ENCODE peak calls at places on chromosomes 2 and 18, in six cellular contexts. One of them, this sample, is unnamed.

GRCh38 chr2:73069855-73070650 is 1.5 kb downstream of the SFXN5 start:
- DNase-seq in AG04450: no peak
- DNase-seq in testis: no peak
- DNase-seq in fibroblast of lung: peak; percentile 48
- DNase-seq in AG10803: no peak
- DNase-seq in PC-9: no peak
- DNase-seq in this sample: no peak

GRCh38 chr2:74546004-74546403 is 7.7 kb downstream of the LOXL3 start:
- DNase-seq in AG04450: no peak
- DNase-seq in testis: no peak
- DNase-seq in fibroblast of lung: no peak
- DNase-seq in AG10803: no peak
- DNase-seq in PC-9: no peak
- DNase-seq in this sample: no peak

GRCh38 chr2:177572236-177572671 is 179.7 kb downstream of the AGPS start:
- DNase-seq in AG04450: no peak
- DNase-seq in testis: no peak
- DNase-seq in fibroblast of lung: peak; percentile 68
- DNase-seq in AG10803: peak; percentile 64
- DNase-seq in PC-9: peak; percentile 55
- DNase-seq in this sample: peak; percentile 12

GRCh38 chr2:65056215-65056989 is at the start of gene CEP68:
- DNase-seq in AG04450: peak; percentile 93
- DNase-seq in testis: peak; percentile 98
- DNase-seq in fibroblast of lung: peak; percentile 96
- DNase-seq in AG10803: peak; percentile 96
- DNase-seq in PC-9: peak; percentile 95
- DNase-seq in this sample: peak; percentile 97

GRCh38 chr2:168941297-168941696 is 40.2 kb downstream of the G6PC2 start:
- DNase-seq in AG04450: no peak
- DNase-seq in testis: no peak
- DNase-seq in fibroblast of lung: no peak
- DNase-seq in AG10803: no peak
- DNase-seq in PC-9: no peak
- DNase-seq in this sample: no peak

GRCh38 chr2:182015334-182016109 is 29.9 kb downstream of the PPP1R1C start:
- DNase-seq in AG04450: no peak
- DNase-seq in testis: no peak
- DNase-seq in fibroblast of lung: peak; percentile 90
- DNase-seq in AG10803: no peak
- DNase-seq in PC-9: no peak
- DNase-seq in this sample: no peak

GRCh38 chr18:35430721-35431441 is 53.7 kb upstream of the ZNF396 start:
- DNase-seq in AG04450: no peak
- DNase-seq in testis: no peak
- DNase-seq in fibroblast of lung: no peak
- DNase-seq in AG10803: no peak
- DNase-seq in PC-9: no peak
- DNase-seq in this sample: no peak

GRCh38 chr2:10597956-10598355 is 91.8 kb downstream of the NOL10 start:
- DNase-seq in AG04450: no peak
- DNase-seq in testis: no peak
- DNase-seq in fibroblast of lung: no peak
- DNase-seq in AG10803: no peak
- DNase-seq in PC-9: peak; percentile 98
- DNase-seq in this sample: no peak

GRCh38 chr2:238946586-238947242 is 98.8 kb downstream of the TWIST2 start:
- DNase-seq in AG04450: no peak
- DNase-seq in testis: no peak
- DNase-seq in fibroblast of lung: no peak
- DNase-seq in AG10803: no peak
- DNase-seq in PC-9: no peak
- DNase-seq in this sample: no peak

GRCh38 chr18:79632765-79633164 is 46.8 kb upstream of the CTDP1 start:
- DNase-seq in AG04450: no peak
- DNase-seq in testis: no peak
- DNase-seq in fibroblast of lung: no peak
- DNase-seq in AG10803: no peak
- DNase-seq in PC-9: no peak
- DNase-seq in this sample: no peak

GRCh38 chr2:26337298-26337697 is 8.6 kb upstream of the SELENOI start:
- DNase-seq in AG04450: no peak
- DNase-seq in testis: no peak
- DNase-seq in fibroblast of lung: no peak
- DNase-seq in AG10803: no peak
- DNase-seq in PC-9: no peak
- DNase-seq in this sample: no peak

GRCh38 chr2:237894986-237895543 is 35.6 kb downstream of the RAMP1 start:
- DNase-seq in AG04450: no peak
- DNase-seq in testis: no peak
- DNase-seq in fibroblast of lung: no peak
- DNase-seq in AG10803: no peak
- DNase-seq in PC-9: no peak
- DNase-seq in this sample: no peak

GRCh38 chr2:55957142-55957541 is 33.6 kb upstream of the EFEMP1 start:
- DNase-seq in AG04450: no peak
- DNase-seq in testis: no peak
- DNase-seq in fibroblast of lung: peak; percentile 71
- DNase-seq in AG10803: no peak
- DNase-seq in PC-9: no peak
- DNase-seq in this sample: no peak

GRCh38 chr2:70748002-70748779 is 19.8 kb downstream of the ADD2 start:
- DNase-seq in AG04450: no peak
- DNase-seq in testis: no peak
- DNase-seq in fibroblast of lung: no peak
- DNase-seq in AG10803: no peak
- DNase-seq in PC-9: no peak
- DNase-seq in this sample: no peak

GRCh38 chr2:175036582-175037018 is 31.4 kb upstream of the CHN1 start:
- DNase-seq in AG04450: no peak
- DNase-seq in testis: no peak
- DNase-seq in fibroblast of lung: peak; percentile 28
- DNase-seq in AG10803: peak; percentile 25
- DNase-seq in PC-9: peak; percentile 64
- DNase-seq in this sample: peak; percentile 36

GRCh38 chr2:178074123-178075005 is 1.8 kb upstream of the PDE11A start:
- DNase-seq in AG04450: no peak
- DNase-seq in testis: no peak
- DNase-seq in fibroblast of lung: peak; percentile 56
- DNase-seq in AG10803: peak; percentile 25
- DNase-seq in PC-9: no peak
- DNase-seq in this sample: peak; percentile 15

GRCh38 chr18:52343138-52343537 is 3.1 kb downstream of the DCC start:
- DNase-seq in AG04450: no peak
- DNase-seq in testis: no peak
- DNase-seq in fibroblast of lung: peak; percentile 2
- DNase-seq in AG10803: no peak
- DNase-seq in PC-9: no peak
- DNase-seq in this sample: peak; percentile 18

GRCh38 chr2:111694690-111695089 is 189.3 kb downstream of the ANAPC1 start:
- DNase-seq in AG04450: no peak
- DNase-seq in testis: peak; percentile 60
- DNase-seq in fibroblast of lung: peak; percentile 100
- DNase-seq in AG10803: peak; percentile 97
- DNase-seq in PC-9: peak; percentile 47
- DNase-seq in this sample: peak; percentile 91

GRCh38 chr2:131641414-131642206 is 113.9 kb downstream of the CCDC74A start:
- DNase-seq in AG04450: no peak
- DNase-seq in testis: no peak
- DNase-seq in fibroblast of lung: peak; percentile 64
- DNase-seq in AG10803: peak; percentile 25
- DNase-seq in PC-9: no peak
- DNase-seq in this sample: peak; percentile 48

GRCh38 chr18:44601447-44601846 is 79.2 kb upstream of the SETBP1 start:
- DNase-seq in AG04450: no peak
- DNase-seq in testis: no peak
- DNase-seq in fibroblast of lung: peak; percentile 85
- DNase-seq in AG10803: peak; percentile 83
- DNase-seq in PC-9: peak; percentile 43
- DNase-seq in this sample: peak; percentile 91

GRCh38 chr2:64019975-64020281 is 700 bp upstream of the VPS54 start:
- DNase-seq in AG04450: no peak
- DNase-seq in testis: no peak
- DNase-seq in fibroblast of lung: no peak
- DNase-seq in AG10803: no peak
- DNase-seq in PC-9: no peak
- DNase-seq in this sample: no peak

GRCh38 chr18:24915547-24915946 is 436.4 kb downstream of the ZNF521 start:
- DNase-seq in AG04450: peak; percentile 4
- DNase-seq in testis: no peak
- DNase-seq in fibroblast of lung: peak; percentile 54
- DNase-seq in AG10803: peak; percentile 32
- DNase-seq in PC-9: no peak
- DNase-seq in this sample: peak; percentile 73

GRCh38 chr2:134367915-134368911 is 114.3 kb downstream of the MGAT5 start:
- DNase-seq in AG04450: peak; percentile 30
- DNase-seq in testis: no peak
- DNase-seq in fibroblast of lung: peak; percentile 86
- DNase-seq in AG10803: no peak
- DNase-seq in PC-9: no peak
- DNase-seq in this sample: peak; percentile 67

GRCh38 chr2:128535928-128536327 is 217.3 kb upstream of the HS6ST1 start:
- DNase-seq in AG04450: peak; percentile 48
- DNase-seq in testis: no peak
- DNase-seq in fibroblast of lung: peak; percentile 93
- DNase-seq in AG10803: peak; percentile 80
- DNase-seq in PC-9: peak; percentile 86
- DNase-seq in this sample: peak; percentile 81

GRCh38 chr18:6624271-6624670 is 105.2 kb upstream of the ARHGAP28 start:
- DNase-seq in AG04450: no peak
- DNase-seq in testis: no peak
- DNase-seq in fibroblast of lung: peak; percentile 81
- DNase-seq in AG10803: peak; percentile 63
- DNase-seq in PC-9: no peak
- DNase-seq in this sample: peak; percentile 24

GRCh38 chr2:74548285-74548918 is 5.3 kb downstream of the LOXL3 start:
- DNase-seq in AG04450: no peak
- DNase-seq in testis: no peak
- DNase-seq in fibroblast of lung: no peak
- DNase-seq in AG10803: no peak
- DNase-seq in PC-9: no peak
- DNase-seq in this sample: no peak

GRCh38 chr2:196987654-196988364 is 61.3 kb upstream of the PGAP1 start:
- DNase-seq in AG04450: peak; percentile 83
- DNase-seq in testis: peak; percentile 18
- DNase-seq in fibroblast of lung: peak; percentile 98
- DNase-seq in AG10803: peak; percentile 93
- DNase-seq in PC-9: peak; percentile 90
- DNase-seq in this sample: peak; percentile 93

DNA sequence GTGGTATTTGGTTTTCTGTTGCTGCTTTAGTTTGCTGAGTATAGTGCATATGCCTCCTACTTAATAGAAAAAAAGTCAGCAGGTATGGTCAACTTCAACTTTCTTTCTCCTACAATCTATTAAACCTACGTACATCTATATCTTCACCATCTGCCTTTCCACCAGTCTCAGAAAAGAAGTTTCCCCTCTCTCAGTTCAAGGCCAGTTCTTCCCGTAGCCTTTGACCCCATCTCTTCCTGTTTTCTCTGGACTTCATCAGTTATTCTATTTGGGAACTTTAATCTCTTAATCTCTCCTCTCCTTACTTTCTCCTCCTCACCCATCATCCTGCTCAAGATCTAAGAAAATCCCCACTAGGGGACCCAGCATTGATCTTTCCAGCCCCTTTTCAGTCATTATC is 5.7 kb downstream of the PTRHD1 start:
- DNase-seq in AG04450: no peak
- DNase-seq in testis: no peak
- DNase-seq in fibroblast of lung: no peak
- DNase-seq in AG10803: no peak
- DNase-seq in PC-9: no peak
- DNase-seq in this sample: no peak
- TF ChIP-seq CTCF in AG04450: no peak
- TF ChIP-seq CTCF in testis: no peak
- TF ChIP-seq CTCF in fibroblast of lung: no peak
- TF ChIP-seq CTCF in AG10803: no peak
- TF ChIP-seq CTCF in PC-9: no peak
- TF ChIP-seq CTCF in this sample: no peak

GRCh38 chr2:215847056-215847455 is 166.3 kb downstream of the MREG start:
- DNase-seq in AG04450: no peak
- DNase-seq in testis: no peak
- DNase-seq in fibroblast of lung: no peak
- DNase-seq in AG10803: no peak
- DNase-seq in PC-9: no peak
- DNase-seq in this sample: no peak

GRCh38 chr2:215849771-215850170 is 163.6 kb downstream of the MREG start:
- DNase-seq in AG04450: no peak
- DNase-seq in testis: no peak
- DNase-seq in fibroblast of lung: no peak
- DNase-seq in AG10803: no peak
- DNase-seq in PC-9: no peak
- DNase-seq in this sample: no peak

GRCh38 chr2:215847718-215848117 is 165.6 kb downstream of the MREG start:
- DNase-seq in AG04450: no peak
- DNase-seq in testis: no peak
- DNase-seq in fibroblast of lung: no peak
- DNase-seq in AG10803: no peak
- DNase-seq in PC-9: no peak
- DNase-seq in this sample: no peak

GRCh38 chr2:215848146-215848545 is 165.2 kb downstream of the MREG start:
- DNase-seq in AG04450: no peak
- DNase-seq in testis: no peak
- DNase-seq in fibroblast of lung: no peak
- DNase-seq in AG10803: no peak
- DNase-seq in PC-9: no peak
- DNase-seq in this sample: no peak

GRCh38 chr2:215848679-215849078 is 164.7 kb downstream of the MREG start:
- DNase-seq in AG04450: no peak
- DNase-seq in testis: no peak
- DNase-seq in fibroblast of lung: no peak
- DNase-seq in AG10803: no peak
- DNase-seq in PC-9: no peak
- DNase-seq in this sample: no peak
- H3K4me3 ChIP-seq in AG04450: no peak overlapping the region
- H3K4me3 ChIP-seq in testis: no peak overlapping the region
- H3K4me3 ChIP-seq in fibroblast of lung: no peak overlapping the region
- H3K4me3 ChIP-seq in AG10803: no peak overlapping the region
- H3K4me3 ChIP-seq in PC-9: no peak overlapping the region
- H3K4me3 ChIP-seq in this sample: no peak overlapping the region

GRCh38 chr18:4068552-4069158 is 386.5 kb downstream of the DLGAP1 start:
- DNase-seq in AG04450: peak; percentile 20
- DNase-seq in testis: peak; percentile 71
- DNase-seq in fibroblast of lung: peak; percentile 29
- DNase-seq in AG10803: peak; percentile 52
- DNase-seq in PC-9: no peak
- DNase-seq in this sample: peak; percentile 51
- TF ChIP-seq CTCF in AG04450: peak; percentile 80
- TF ChIP-seq CTCF in testis: peak; percentile 66
- TF ChIP-seq CTCF in fibroblast of lung: peak; percentile 83
- TF ChIP-seq CTCF in AG10803: peak; percentile 85
- TF ChIP-seq CTCF in PC-9: peak; percentile 86
- TF ChIP-seq CTCF in this sample: peak; percentile 79

DNA sequence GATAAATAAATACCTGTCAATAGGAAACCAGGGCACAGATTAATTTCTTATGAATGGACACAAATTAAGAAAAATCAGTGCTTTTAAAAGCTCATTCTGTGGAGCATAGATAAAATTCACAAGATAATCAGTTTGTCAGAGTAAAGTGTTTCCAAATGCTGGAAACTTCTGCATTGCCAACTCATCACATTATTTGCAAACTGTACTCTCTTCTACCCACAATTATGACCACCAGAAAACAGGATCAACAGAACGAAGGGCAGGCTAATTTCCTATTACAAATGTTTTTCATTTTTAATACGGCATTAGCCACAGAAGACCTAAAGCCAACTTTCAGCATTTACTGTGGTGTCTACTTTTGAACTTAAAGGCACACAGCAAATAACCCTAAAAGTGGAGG is 6.0 kb downstream of the IRS1 start:
- DNase-seq in AG04450: no peak
- DNase-seq in testis: no peak
- DNase-seq in fibroblast of lung: peak; percentile 20
- DNase-seq in AG10803: peak; percentile 52
- DNase-seq in PC-9: no peak
- DNase-seq in this sample: no peak
- H3K4me3 ChIP-seq in AG04450: peak overlapping the region; percentile 91
- H3K4me3 ChIP-seq in testis: no peak overlapping the region
- H3K4me3 ChIP-seq in fibroblast of lung: peak overlapping the region; percentile 92
- H3K4me3 ChIP-seq in AG10803: peak overlapping the region; percentile 86
- H3K4me3 ChIP-seq in PC-9: peak overlapping the region; percentile 95
- H3K4me3 ChIP-seq in this sample: peak overlapping the region; percentile 79

This sample was measured in foreskin fibroblast.